ENCODE peak calls at places on chromosomes 2 and 18, in six cellular contexts. M is A549; Z is neuronal stem cell; T is H9; J is breast epithelium; G is CD4-positive, CD25-positive, alpha-beta regulatory T cell. E is an unnamed sample.

GRCh38 chr2:221779614-221780067 is 207.5 kb upstream of the EPHA4 start:
- DNase-seq in M (no peak), Z (no peak), T (no peak), J (no peak), G (no peak), E (no peak)

GRCh38 chr2:234950730-234951385 is 959 bp upstream of the SH3BP4 start:
- DNase-seq in M (no peak), Z (no peak), T (no peak), J (no peak), G (no peak), E (no peak)

GRCh38 chr2:175871331-175871730 is 130.7 kb downstream of the LNPK start:
- DNase-seq in M (no peak), Z (no peak), T (no peak), J (no peak), G (no peak), E (no peak)

GRCh38 chr18:35938158-35938557 is 34.3 kb upstream of the RMP24 start:
- DNase-seq in M (no peak), Z (no peak), T (no peak), J (no peak), G (no peak), E (no peak)

GRCh38 chr2:118013221-118013723 is 598 bp downstream of the CCDC93 start:
- DNase-seq in M (peak; percentile 55), Z (peak; percentile 17), T (peak; percentile 48), J (peak; percentile 56), G (peak; percentile 28), E (no peak)

GRCh38 chr2:230896346-230897115 is 28.5 kb downstream of the GPR55 start:
- DNase-seq in M (no peak), Z (no peak), T (peak; percentile 18), J (peak; percentile 35), G (no peak), E (no peak)

GRCh38 chr2:46460241-46460921 is 19.0 kb upstream of the TMEM247 start:
- DNase-seq in M (no peak), Z (no peak), T (no peak), J (no peak), G (no peak), E (no peak)

GRCh38 chr2:234630676-234631350 is 133.9 kb upstream of the ARL4C start:
- DNase-seq in M (no peak), Z (no peak), T (no peak), J (no peak), G (no peak), E (no peak)

GRCh38 chr2:236241181-236242056 is 22.8 kb downstream of the ASB18 start:
- DNase-seq in M (no peak), Z (no peak), T (no peak), J (no peak), G (no peak), E (no peak)

GRCh38 chr2:236143811-236144210 is 24.4 kb downstream of the GBX2 start:
- DNase-seq in M (no peak), Z (no peak), T (no peak), J (no peak), G (no peak), E (no peak)

GRCh38 chr18:60053747-60054304 is 154.0 kb downstream of the PMAIP1 start:
- DNase-seq in M (peak; percentile 72), Z (no peak), T (peak; percentile 35), J (no peak), G (no peak), E (no peak)

GRCh38 chr2:88683160-88684021 is 8.1 kb upstream of the RPIA start:
- DNase-seq in M (no peak), Z (peak; percentile 8), T (no peak), J (no peak), G (no peak), E (no peak)

GRCh38 chr2:30252723-30253688 is 21.7 kb downstream of the LBH start:
- DNase-seq in M (peak; percentile 67), Z (no peak), T (no peak), J (no peak), G (no peak), E (no peak)

GRCh38 chr2:234290671-234291070 is 206.2 kb downstream of the ARL4C start:
- DNase-seq in M (no peak), Z (no peak), T (no peak), J (no peak), G (peak; percentile 88), E (peak; percentile 76)

GRCh38 chr2:182593394-182593707 is 122.7 kb upstream of the DNAJC10 start:
- DNase-seq in M (no peak), Z (no peak), T (no peak), J (no peak), G (no peak), E (no peak)

GRCh38 chr2:66846887-66847286 is 412.0 kb downstream of the MEIS1 start:
- DNase-seq in M (no peak), Z (no peak), T (no peak), J (no peak), G (no peak), E (no peak)

GRCh38 chr2:122009546-122009945 is 254.1 kb downstream of the TSN start:
- DNase-seq in M (no peak), Z (no peak), T (peak; percentile 52), J (no peak), G (no peak), E (no peak)

GRCh38 chr2:201191132-201191875 is 8.4 kb downstream of the CASP10 start:
- DNase-seq in M (no peak), Z (no peak), T (no peak), J (no peak), G (peak; percentile 59), E (no peak)

GRCh38 chr2:126700677-126701076 is 44.7 kb downstream of the GYPC start:
- DNase-seq in M (no peak), Z (no peak), T (no peak), J (no peak), G (no peak), E (no peak)

GRCh38 chr2:8456149-8457091 is 225.4 kb upstream of the ID2 start:
- DNase-seq in M (no peak), Z (no peak), T (no peak), J (no peak), G (peak; percentile 61), E (no peak)

GRCh38 chr2:120954939-120955338 is 219.3 kb downstream of the GLI2 start:
- DNase-seq in M (no peak), Z (no peak), T (no peak), J (no peak), G (no peak), E (no peak)

GRCh38 chr2:129901754-129902415 is 77.6 kb upstream of the RAB6C start:
- DNase-seq in M (no peak), Z (no peak), T (peak; percentile 10), J (no peak), G (no peak), E (no peak)

GRCh38 chr18:3688682-3689081 is 238.7 kb downstream of the TGIF1 start:
- DNase-seq in M (no peak), Z (no peak), T (peak; percentile 43), J (no peak), G (no peak), E (no peak)

GRCh38 chr2:162926501-162926900 is 87.9 kb upstream of the KCNH7 start:
- DNase-seq in M (peak; percentile 3), Z (no peak), T (no peak), J (no peak), G (no peak), E (no peak)

GRCh38 chr2:226649871-226650660 is 149.6 kb downstream of the IRS1 start:
- DNase-seq in M (peak; percentile 31), Z (peak; percentile 15), T (peak; percentile 82), J (peak; percentile 69), G (no peak), E (peak; percentile 52)

GRCh38 chr2:7019191-7019590 is 102.0 kb downstream of the RNF144A start:
- DNase-seq in M (no peak), Z (no peak), T (peak; percentile 17), J (no peak), G (no peak), E (no peak)

GRCh38 chr2:144674071-144674470 is 154.2 kb upstream of the ZEB2 start:
- DNase-seq in M (no peak), Z (no peak), T (no peak), J (no peak), G (no peak), E (no peak)

GRCh38 chr2:161427413-161428239 is 11.5 kb downstream of the TBR1 start:
- DNase-seq in M (no peak), Z (peak; percentile 27), T (peak; percentile 48), J (no peak), G (no peak), E (no peak)
- H3K9me3 ChIP-seq in M (no peaks in the 10 kb centered on the region), Z (peaks cover 14% of the 10 kb centered on the region), T (no peaks in the 10 kb centered on the region), J (no peaks in the 10 kb centered on the region), G (peaks cover 9% of the 10 kb centered on the region), E (peaks cover 10% of the 10 kb centered on the region)

GRCh38 chr2:104452558-104452957 is 401.4 kb upstream of the POU3F3 start:
- DNase-seq in M (no peak), Z (no peak), T (no peak), J (no peak), G (no peak), E (no peak)

GRCh38 chr2:104444392-104444791 is 409.5 kb upstream of the POU3F3 start:
- DNase-seq in M (no peak), Z (no peak), T (no peak), J (no peak), G (no peak), E (no peak)

GRCh38 chr2:104448661-104449410 is 405.1 kb upstream of the POU3F3 start:
- DNase-seq in M (no peak), Z (no peak), T (no peak), J (no peak), G (no peak), E (no peak)

GRCh38 chr2:104444840-104445239 is 409.1 kb upstream of the POU3F3 start:
- DNase-seq in M (no peak), Z (no peak), T (no peak), J (no peak), G (no peak), E (no peak)

GRCh38 chr2:104447831-104448434 is 406.0 kb upstream of the POU3F3 start:
- DNase-seq in M (no peak), Z (no peak), T (no peak), J (no peak), G (no peak), E (no peak)
- H3K27ac ChIP-seq in M (no peak overlapping the region), Z (no peak overlapping the region), T (no peak overlapping the region), J (no peak overlapping the region), G (no peak overlapping the region), E (no peak overlapping the region)

GRCh38 chr2:229174794-229175529 is 96.1 kb downstream of the PID1 start:
- DNase-seq in M (no peak), Z (no peak), T (no peak), J (no peak), G (no peak), E (no peak)
- H3K9me3 ChIP-seq in M (peaks cover 5% of the 10 kb centered on the region), Z (no peaks in the 10 kb centered on the region), T (no peaks in the 10 kb centered on the region), J (no peaks in the 10 kb centered on the region), G (no peaks in the 10 kb centered on the region), E (no peaks in the 10 kb centered on the region)

GRCh38 chr2:54631755-54632154 is 91.7 kb upstream of the EML6 start:
- DNase-seq in M (no peak), Z (no peak), T (no peak), J (no peak), G (no peak), E (no peak)

GRCh38 chr2:54634564-54635511 is 88.6 kb upstream of the EML6 start:
- DNase-seq in M (peak; percentile 83), Z (no peak), T (no peak), J (no peak), G (no peak), E (no peak)

GRCh38 chr2:54635554-54636152 is 87.8 kb upstream of the EML6 start:
- DNase-seq in M (no peak), Z (no peak), T (no peak), J (no peak), G (no peak), E (no peak)

GRCh38 chr2:54632733-54633692 is 90.4 kb upstream of the EML6 start:
- DNase-seq in M (peak; percentile 26), Z (no peak), T (no peak), J (no peak), G (no peak), E (no peak)

GRCh38 chr2:54634012-54634411 is 89.5 kb upstream of the EML6 start:
- DNase-seq in M (no peak), Z (no peak), T (no peak), J (no peak), G (no peak), E (no peak)
- H3K27ac ChIP-seq in M (peak overlapping the region; percentile 82), Z (no peak overlapping the region), T (no peak overlapping the region), J (peak overlapping the region; percentile 82), G (no peak overlapping the region), E (no peak overlapping the region)